ENCODE peak calls at places on chromosomes 1 and 21, in six cellular contexts. Z is H9, Y is heart left ventricle, O is fibroblast of pulmonary artery, A is GM10248, L is K562. E is an unnamed sample.

GRCh38 chr1:2282556-2283270 is 54.6 kb downstream of the SKI start:
- DNase-seq in O (no peak), A (no peak), L (no peak), Z (no peak), Y (no peak), E (no peak)

GRCh38 chr1:13666317-13666716 is 33.7 kb upstream of the PRDM2 start:
- DNase-seq in Y (no peak), L (no peak), O (no peak), Z (no peak), A (no peak), E (no peak)

GRCh38 chr1:184425449-184426277 is 38.8 kb downstream of the C1orf21 start:
- DNase-seq in Z (no peak), A (no peak), O (no peak), Y (no peak), L (no peak), E (no peak)

GRCh38 chr1:84225636-84226035 is 75.9 kb upstream of the SAMD13 start:
- DNase-seq in L (no peak), A (no peak), Z (no peak), O (peak), Y (no peak), E (no peak)

GRCh38 chr1:39898146-39898545 is 3.6 kb downstream of the MYCL start:
- DNase-seq in O (peak), L (no peak), Y (no peak), Z (peak), A (no peak), E (no peak)

GRCh38 chr1:21869620-21870121 is 57.6 kb downstream of the LDLRAD2 start:
- DNase-seq in Y (peak), L (no peak), A (no peak), Z (no peak), O (peak), E (no peak)

GRCh38 chr1:12544357-12544756 is 73.7 kb downstream of the DHRS3 start:
- DNase-seq in Z (no peak), A (no peak), L (no peak), Y (no peak), O (no peak), E (no peak)

GRCh38 chr1:22275211-22275610 is 132.3 kb upstream of the WNT4 start:
- DNase-seq in Z (no peak), O (no peak), Y (no peak), A (no peak), L (no peak), E (no peak)

GRCh38 chr1:93025572-93025971 is 53.5 kb upstream of the MTF2 start:
- DNase-seq in Y (no peak), L (peak), Z (no peak), A (no peak), O (peak), E (no peak)

GRCh38 chr1:150429805-150430204 is 57.4 kb upstream of the TARS2 start:
- DNase-seq in Y (no peak), L (peak), O (peak), Z (no peak), A (peak), E (no peak)

GRCh38 chr1:167071286-167071685 is 18.9 kb downstream of the GPA33 start:
- DNase-seq in L (no peak), Y (no peak), Z (no peak), O (no peak), A (no peak), E (no peak)

GRCh38 chr21:45096216-45096615 is 21.8 kb downstream of the ADARB1 start:
- DNase-seq in Y (no peak), L (no peak), Z (no peak), A (no peak), O (no peak), E (no peak)

GRCh38 chr1:44060830-44061267 is 29.6 kb upstream of the SLC6A9 start:
- DNase-seq in Z (no peak), O (no peak), L (no peak), Y (no peak), A (no peak), E (no peak)

GRCh38 chr1:212916395-212917133 is 33.8 kb upstream of the VASH2 start:
- DNase-seq in A (peak), L (peak), O (peak), Y (peak), Z (peak), E (peak)
- TF ChIP-seq CTCF in A (no peak), L (peak), O (no peak), Y (no peak), Z (no peak), E (no peak)

GRCh38 chr21:25036775-25037174 is 570.5 kb downstream of the MRPL39 start:
- DNase-seq in O (no peak), Z (no peak), Y (no peak), A (no peak), L (no peak), E (no peak)

DNA sequence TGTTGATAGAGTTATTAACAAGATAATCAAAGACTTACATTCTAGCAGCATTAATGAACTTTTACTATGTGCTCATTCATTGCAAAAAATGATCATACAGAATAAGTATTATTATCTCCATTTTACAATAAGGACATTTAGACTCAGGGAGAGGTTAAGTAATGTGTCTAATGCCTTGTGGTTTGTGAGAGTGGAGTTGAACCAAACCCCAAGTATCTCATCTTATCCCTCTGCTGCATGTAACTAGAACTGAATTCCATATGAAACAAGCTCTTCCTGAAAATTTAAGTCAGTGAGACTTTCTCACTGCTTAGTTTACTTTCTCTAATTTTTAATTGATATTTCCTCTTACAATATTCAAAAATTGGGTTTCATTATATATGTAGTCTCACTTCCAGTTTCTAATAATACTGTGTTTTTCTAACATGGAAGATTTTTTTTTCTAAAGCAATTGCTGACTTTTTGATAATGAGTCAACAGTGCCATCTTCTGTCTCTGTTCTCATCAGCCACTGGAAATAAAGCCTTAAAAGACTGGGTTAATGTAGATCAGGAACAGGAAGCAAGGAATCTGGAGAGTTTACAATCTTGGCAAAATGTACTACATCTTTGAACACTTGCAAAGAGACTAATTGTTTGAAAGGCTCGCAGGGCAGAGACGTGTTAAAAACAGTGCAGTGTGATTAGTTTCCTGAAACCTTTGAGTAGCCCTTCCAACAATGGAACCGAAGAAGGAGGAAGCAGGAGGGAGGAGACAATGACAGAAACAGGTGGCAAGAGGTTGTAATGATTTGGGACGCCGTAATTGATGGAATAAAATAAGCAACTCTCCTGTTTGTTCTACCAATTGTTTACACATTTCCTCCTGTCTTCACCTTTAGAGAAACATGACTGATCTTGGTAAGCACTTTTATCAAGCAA is 567.6 kb downstream of the MRPL39 start:
- DNase-seq in O (no peak), Z (no peak), Y (no peak), L (no peak), A (peak), E (no peak)
- TF ChIP-seq CTCF in O (no peak), Z (peak), Y (peak), L (no peak), A (peak), E (no peak)

DNA sequence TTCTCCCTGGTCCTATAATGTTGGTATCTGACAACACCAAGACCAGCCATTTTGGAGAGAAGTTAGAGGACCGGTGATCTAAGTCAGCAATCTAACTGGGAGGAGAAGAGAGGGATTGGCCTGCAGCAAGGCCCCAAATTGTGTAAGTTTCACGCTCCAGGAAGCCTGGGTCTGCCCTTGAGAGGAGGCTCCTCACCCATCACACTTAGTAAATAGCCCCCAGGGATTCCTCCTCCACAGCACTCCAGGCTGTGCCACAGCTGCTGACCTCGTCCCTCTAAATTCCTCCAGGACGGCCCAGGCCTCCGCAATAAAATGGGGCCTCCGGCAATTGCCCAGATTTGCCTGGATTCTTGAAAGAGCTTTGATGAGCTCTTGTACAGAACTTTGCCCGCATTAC is 90.3 kb downstream of the LAMC2 start:
- DNase-seq in Z (peak), Y (no peak), O (no peak), A (no peak), L (no peak), E (no peak)
- TF ChIP-seq CTCF in Z (no peak), Y (no peak), O (no peak), A (no peak), L (no peak), E (no peak)

DNA sequence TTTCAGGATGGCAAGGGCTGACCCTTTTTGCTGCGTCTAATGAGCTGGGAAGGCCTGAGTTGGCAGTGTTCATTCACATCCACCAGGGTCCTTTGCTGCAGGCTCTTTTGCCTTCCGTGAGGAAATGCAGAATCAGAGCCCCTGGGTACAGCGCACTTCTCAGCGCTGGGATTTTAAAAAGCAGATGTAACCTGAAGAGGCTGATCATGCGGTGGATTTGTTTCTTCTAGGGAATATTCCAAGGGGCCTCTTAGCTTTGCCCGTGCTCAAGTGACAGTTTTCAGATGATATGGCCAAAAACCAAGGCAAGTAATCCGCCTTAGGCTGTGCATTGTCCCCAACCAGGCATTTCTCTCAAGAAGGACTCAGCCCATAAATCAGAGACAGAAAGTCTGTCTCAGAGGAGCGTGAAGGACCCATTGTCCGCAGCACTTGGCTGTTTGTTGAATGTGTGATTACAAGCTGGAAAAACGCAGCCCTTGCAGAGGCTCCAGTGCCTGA is 237.6 kb downstream of the PTPRC start:
- DNase-seq in A (no peak), L (no peak), Z (peak), O (no peak), Y (no peak), E (no peak)
- TF ChIP-seq CTCF in A (no peak), L (no peak), Z (peak), O (no peak), Y (no peak), E (no peak)

GRCh38 chr1:41495171-41495948 is 10.9 kb upstream of the EDN2 start:
- DNase-seq in Z (peak), A (no peak), O (peak), Y (no peak), L (peak), E (peak)
- TF ChIP-seq CTCF in Z (peak), A (peak), O (peak), Y (peak), L (peak), E (peak)

DNA sequence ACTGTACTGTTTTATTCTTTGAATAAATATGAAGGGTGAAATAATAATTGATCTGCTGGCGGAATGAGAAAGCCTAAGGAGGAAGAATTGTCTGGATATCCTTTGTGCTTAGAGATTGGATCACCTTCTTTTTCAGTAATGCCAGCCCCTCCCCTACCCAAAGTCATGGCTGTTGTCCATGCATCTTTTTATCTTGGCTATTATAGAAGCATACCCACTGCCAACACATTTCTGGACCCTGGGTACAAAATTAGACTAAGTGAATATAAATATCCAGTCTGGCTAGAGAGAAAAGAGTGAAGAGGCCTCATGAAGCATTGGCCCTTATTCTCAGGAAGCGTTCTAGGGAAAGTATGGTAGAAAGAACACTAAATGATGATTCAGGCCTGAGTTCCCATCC is 28.1 kb downstream of the AK4 start:
- DNase-seq in O (no peak), L (no peak), Y (no peak), Z (no peak), A (no peak), E (no peak)
- TF ChIP-seq CTCF in O (no peak), L (no peak), Y (no peak), Z (no peak), A (no peak), E (no peak)

DNA sequence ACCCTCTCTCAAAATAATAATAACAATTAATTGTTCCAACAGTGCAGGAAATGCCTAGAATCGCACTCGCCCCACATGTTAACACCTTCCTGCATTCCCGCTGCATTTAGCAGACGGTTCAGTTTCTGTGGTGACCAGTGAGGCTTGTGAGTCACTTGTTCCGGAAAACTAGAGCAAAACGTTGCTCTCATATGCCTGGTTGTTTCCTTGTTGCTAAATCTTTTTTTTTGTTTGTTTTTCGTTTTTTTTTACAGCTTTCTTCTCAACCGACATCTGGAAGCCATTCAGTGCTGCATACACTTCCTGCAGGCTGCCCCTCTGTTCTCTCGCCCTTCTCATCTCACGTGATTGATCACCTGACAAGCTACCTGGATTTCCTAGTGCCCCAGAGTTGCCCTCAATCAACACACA is 56.9 kb upstream of the TMPRSS2 start:
- DNase-seq in Y (no peak), L (no peak), O (peak), A (no peak), Z (no peak), E (peak)
- TF ChIP-seq CTCF in Y (no peak), L (no peak), O (no peak), A (no peak), Z (no peak), E (no peak)

GRCh38 chr1:55310517-55310927 is 95.4 kb upstream of the USP24 start:
- DNase-seq in Y (no peak), Z (no peak), O (peak), A (no peak), L (no peak), E (peak)

GRCh38 chr1:55313903-55314302 is 98.7 kb upstream of the USP24 start:
- DNase-seq in Y (no peak), O (no peak), A (no peak), Z (no peak), L (no peak), E (no peak)

GRCh38 chr1:55309786-55310516 is 94.8 kb upstream of the USP24 start:
- DNase-seq in L (no peak), O (no peak), Z (no peak), A (no peak), Y (no peak), E (no peak)

GRCh38 chr1:55311057-55311631 is 96.0 kb upstream of the USP24 start:
- DNase-seq in Y (no peak), A (no peak), L (no peak), O (peak), Z (no peak), E (no peak)

DNA sequence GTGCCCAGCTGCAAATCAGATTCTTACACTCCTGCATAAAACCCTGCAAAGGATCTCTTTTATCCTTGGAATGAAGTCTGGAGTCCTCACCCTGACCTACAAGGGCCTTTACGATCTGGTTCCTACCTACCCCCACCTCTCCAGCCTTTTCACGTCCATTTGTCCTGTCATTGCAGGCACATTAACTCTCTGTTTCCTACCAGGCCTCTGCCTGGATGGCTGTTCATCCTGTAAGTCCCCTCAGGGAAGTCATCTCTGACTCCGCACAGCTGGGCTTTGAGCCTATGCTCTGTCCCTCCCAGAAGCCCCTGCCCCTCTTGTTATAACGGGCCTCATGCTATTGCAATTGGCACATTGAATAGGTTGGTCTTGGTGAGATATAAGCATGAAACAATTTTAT is 96.8 kb upstream of the USP24 start:
- DNase-seq in L (no peak), O (no peak), Z (no peak), Y (no peak), A (no peak), E (no peak)
- TF ChIP-seq CTCF in L (no peak), O (no peak), Z (no peak), Y (no peak), A (no peak), E (no peak)

GRCh38 chr1:36994294-36994693 is 40.0 kb downstream of the GRIK3 start:
- DNase-seq in L (no peak), A (no peak), O (no peak), Z (no peak), Y (no peak), E (no peak)
- TF ChIP-seq CTCF in L (no peak), A (no peak), O (no peak), Z (no peak), Y (no peak), E (no peak)

E was measured in activated CD8-positive, alpha-beta T cell treated with anti-CD3 and anti-CD28 coated beads for 36 hours.